ENCODE peak calls at places on chromosomes 13 and 19, in four cellular contexts. K, F, S and C are unnamed samples.

GRCh38 chr13:39448831-39449230 is 154.2 kb downstream of the LHFPL6 start:
- DNase-seq in S (no peak), K (no peak), F (no peak), C (no peak)

GRCh38 chr13:37870895-37871550 is 1.5 kb upstream of the TRPC4 start:
- DNase-seq in K (no peak), F (no peak), S (no peak), C (peak; percentile 42)

GRCh38 chr13:63436288-63436687 is 2020.6 kb upstream of the PCDH20 start:
- DNase-seq in K (no peak), S (no peak), F (no peak), C (no peak)

GRCh38 chr19:16520986-16521624 is 21.1 kb downstream of the CHERP start:
- DNase-seq in K (no peak), F (no peak), S (no peak), C (no peak)

GRCh38 chr13:24502567-24503375 is 9.8 kb downstream of the PARP4 start:
- DNase-seq in S (no peak), K (peak; percentile 53), F (peak; percentile 38), C (peak; percentile 26)

GRCh38 chr13:36344886-36345437 is 1.2 kb downstream of the SPART start:
- DNase-seq in K (no peak), F (no peak), S (no peak), C (no peak)

GRCh38 chr13:66657165-66657895 is 572.8 kb downstream of the PCDH9 start:
- DNase-seq in S (peak; percentile 91), K (no peak), F (peak; percentile 69), C (peak; percentile 97)

GRCh38 chr13:105990256-105990958 is 545.1 kb downstream of the EFNB2 start:
- DNase-seq in K (no peak), F (no peak), S (no peak), C (no peak)

GRCh38 chr13:50309872-50310594 is 294.8 kb downstream of the KCNRG start:
- DNase-seq in F (no peak), S (no peak), K (no peak), C (no peak)

GRCh38 chr13:51612867-51613266 is 28.6 kb downstream of the WDFY2 start:
- DNase-seq in K (no peak), F (no peak), S (no peak), C (no peak)

GRCh38 chr19:15989889-15990288 is 41.1 kb downstream of the OR10H4 start:
- DNase-seq in F (no peak), S (no peak), K (no peak), C (no peak)

GRCh38 chr13:97567510-97568243 is 133.7 kb downstream of the RAP2A start:
- DNase-seq in S (no peak), F (peak; percentile 21), K (peak; percentile 79), C (peak; percentile 29)

GRCh38 chr19:33158365-33158764 is 26.5 kb downstream of the WDR88 start:
- DNase-seq in K (no peak), F (no peak), S (no peak), C (no peak)

GRCh38 chr13:36975172-36975571 is 24.0 kb downstream of the ALG5 start:
- DNase-seq in K (no peak), S (no peak), F (no peak), C (no peak)

DNA sequence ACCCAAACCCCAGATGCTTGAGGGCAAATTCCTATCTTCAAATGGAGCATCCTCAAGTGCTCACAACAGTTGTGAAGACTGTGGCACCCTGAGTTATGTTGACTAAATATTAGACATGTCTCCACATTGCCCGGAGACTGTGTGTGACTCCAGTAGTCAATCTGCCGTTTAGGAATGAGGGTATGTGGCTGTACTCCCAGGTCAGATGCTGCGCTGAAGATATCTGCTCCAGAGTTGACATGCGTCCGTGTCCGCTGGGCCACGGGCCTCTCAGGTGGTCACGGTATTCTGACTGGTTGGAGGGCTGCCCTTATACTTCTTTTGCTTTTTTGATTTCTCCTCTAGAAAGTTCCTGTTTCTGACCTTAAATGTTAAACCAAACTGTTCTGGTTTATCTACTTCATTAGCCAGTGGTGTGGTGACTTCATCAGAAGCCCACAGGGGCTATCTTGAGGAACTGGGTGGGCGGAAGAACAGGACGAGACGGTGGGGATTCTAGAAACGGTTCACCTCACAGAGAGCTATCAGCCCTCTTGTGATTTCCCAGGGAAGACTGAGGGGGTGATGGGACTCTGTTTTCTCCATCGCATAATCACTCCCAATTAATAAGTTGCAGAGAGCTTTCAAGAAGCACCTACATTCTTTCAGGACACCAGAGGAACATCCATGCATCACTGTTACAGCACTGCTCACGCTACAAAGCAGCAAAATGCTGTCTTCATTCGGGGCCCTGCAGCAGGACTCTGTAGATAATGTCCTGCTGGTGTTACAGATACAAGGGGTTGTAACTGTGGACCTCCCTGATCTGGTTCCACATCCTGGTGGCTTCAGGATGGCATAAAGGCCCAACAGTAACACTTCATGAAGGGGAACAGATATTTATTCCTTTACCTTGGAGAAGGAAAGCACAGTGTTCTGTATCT is 1.3 kb upstream of the LCP1 start:
- DNase-seq in K (no peak), F (no peak), S (no peak), C (no peak)
- H3K4me3 ChIP-seq in K (no peak overlapping the region), F (no peak overlapping the region), S (no peak overlapping the region), C (no peak overlapping the region)

DNA sequence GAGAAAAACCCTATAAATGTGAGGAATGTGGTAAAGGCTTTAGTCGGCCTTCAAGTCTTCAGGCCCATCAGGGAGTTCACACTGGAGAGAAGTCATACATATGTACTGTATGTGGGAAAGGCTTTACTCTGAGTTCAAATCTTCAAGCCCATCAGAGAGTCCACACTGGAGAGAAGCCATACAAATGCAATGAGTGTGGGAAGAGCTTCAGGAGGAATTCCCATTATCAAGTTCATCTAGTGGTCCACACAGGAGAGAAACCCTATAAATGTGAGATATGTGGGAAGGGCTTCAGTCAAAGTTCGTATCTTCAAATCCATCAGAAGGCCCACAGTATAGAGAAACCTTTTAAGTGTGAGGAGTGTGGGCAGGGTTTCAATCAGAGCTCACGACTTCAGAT is 11.7 kb downstream of the ZNF226 start:
- DNase-seq in K (no peak), F (no peak), S (no peak), C (no peak)
- H3K4me3 ChIP-seq in K (no peak overlapping the region), F (no peak overlapping the region), S (no peak overlapping the region), C (no peak overlapping the region)

GRCh38 chr19:50417850-50418185 is 920 bp upstream of the SPIB start:
- DNase-seq in S (no peak), K (no peak), F (no peak), C (no peak)
- H3K4me3 ChIP-seq in S (no peak overlapping the region), K (no peak overlapping the region), F (no peak overlapping the region), C (no peak overlapping the region)

DNA sequence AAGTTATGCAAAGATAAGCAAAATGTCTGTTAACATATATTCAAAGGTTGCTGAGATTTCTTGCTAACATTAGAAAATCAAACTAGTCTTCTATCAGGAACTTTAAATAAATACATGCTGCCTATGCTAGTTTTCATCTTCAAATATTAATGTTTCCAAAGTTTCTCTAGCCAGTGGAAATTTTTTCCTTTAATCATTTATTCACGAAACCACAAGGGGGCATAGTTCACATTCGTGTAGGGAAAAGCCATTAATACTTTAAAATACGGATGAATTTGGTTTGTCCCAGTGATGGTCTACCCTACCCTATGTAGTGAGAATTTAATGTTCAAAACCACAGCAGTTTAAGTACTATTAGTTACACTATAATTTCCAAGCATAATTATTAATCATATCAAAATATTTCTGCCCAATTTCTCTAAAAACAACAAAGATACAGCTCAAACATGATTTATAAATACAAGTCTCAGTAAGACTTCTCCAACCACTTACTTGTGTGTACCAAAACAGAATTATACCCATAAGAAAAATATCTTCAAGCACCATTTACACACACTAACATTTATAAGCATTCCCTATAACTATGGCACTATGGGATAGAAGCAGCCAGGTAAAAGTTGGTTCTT is 16.2 kb downstream of the NUFIP1 start:
- DNase-seq in F (no peak), K (no peak), S (no peak), C (no peak)
- H3K4me3 ChIP-seq in F (no peak overlapping the region), K (no peak overlapping the region), S (no peak overlapping the region), C (no peak overlapping the region)

GRCh38 chr13:28497143-28497876 is 2.4 kb upstream of the FLT1 start:
- DNase-seq in K (no peak), F (no peak), S (no peak), C (no peak)
- H3K4me3 ChIP-seq in K (no peak overlapping the region), F (no peak overlapping the region), S (no peak overlapping the region), C (no peak overlapping the region)

DNA sequence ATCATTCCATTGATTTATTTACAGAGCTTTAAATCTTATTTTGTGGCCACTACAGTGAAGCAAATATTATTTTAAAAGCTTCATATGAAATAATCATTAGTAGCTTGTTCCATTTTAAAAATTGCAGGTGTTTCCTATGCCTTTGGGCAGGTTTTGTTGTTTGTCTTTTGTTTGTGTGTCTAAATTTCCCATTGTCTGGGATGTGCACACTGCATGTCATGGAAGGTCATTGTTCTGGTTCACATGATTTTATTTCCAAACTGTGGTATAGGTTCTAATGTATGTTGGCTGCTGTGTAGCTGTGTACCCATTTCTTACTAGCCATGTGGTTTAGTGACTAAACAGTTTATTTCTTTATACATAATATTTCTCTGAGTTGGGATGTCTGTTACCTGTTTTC is 65.6 kb downstream of the COL4A2 start:
- DNase-seq in K (no peak), S (no peak), F (no peak), C (no peak)
- H3K4me3 ChIP-seq in K (no peak overlapping the region), S (no peak overlapping the region), F (no peak overlapping the region), C (no peak overlapping the region)

GRCh38 chr19:56566904-56567273 is 379 bp upstream of the ZNF470 start:
- DNase-seq in K (peak; percentile 67), S (no peak), F (peak; percentile 56), C (no peak)
- H3K4me3 ChIP-seq in K (peak overlapping the region; percentile 97), S (peak overlapping the region; percentile 98), F (peak overlapping the region; percentile 100), C (peak overlapping the region; percentile 91)

GRCh38 chr19:38250428-38250820 is 5.8 kb downstream of the PPP1R14A start:
- DNase-seq in S (no peak), K (no peak), F (no peak), C (no peak)
- H3K4me3 ChIP-seq in S (no peak overlapping the region), K (no peak overlapping the region), F (no peak overlapping the region), C (no peak overlapping the region)